ENCODE peak calls at places on chromosomes 2 and 18, in ten cellular contexts. L, B, T, F, D, H, J, N, R and O are unnamed samples.

GRCh38 chr2:241797441-241798080 is 11.4 kb upstream of the NEU4 start:
- DNase-seq in L (no peak), B (no peak), T (no peak), F (no peak), D (no peak), H (peak; percentile 4), J (no peak), N (no peak), R (no peak), O (no peak)

GRCh38 chr2:134212726-134213125 is 41.1 kb upstream of the MGAT5 start:
- DNase-seq in L (no peak), B (no peak), T (no peak), F (no peak), D (no peak), H (no peak), J (no peak), N (no peak), R (no peak), O (no peak)

GRCh38 chr2:37795938-37796337 is 124.5 kb upstream of the CDC42EP3 start:
- DNase-seq in L (no peak), B (no peak), T (no peak), F (no peak), D (no peak), H (no peak), J (no peak), N (peak; percentile 93), R (no peak), O (peak; percentile 86)

GRCh38 chr18:46386788-46387187 is 270.2 kb downstream of the LOXHD1 start:
- DNase-seq in L (no peak), B (peak; percentile 43), T (no peak), F (no peak), D (no peak), H (peak; percentile 48), J (no peak), N (peak; percentile 14), R (no peak), O (no peak)

GRCh38 chr2:26770986-26771586 is 7.0 kb downstream of the SLC35F6 start:
- DNase-seq in L (no peak), B (peak; percentile 71), T (peak; percentile 37), F (no peak), D (peak; percentile 54), H (peak; percentile 82), J (peak; percentile 72), N (peak; percentile 58), R (peak; percentile 90), O (peak; percentile 85)

GRCh38 chr2:40680547-40680946 is 228.7 kb upstream of the SLC8A1 start:
- DNase-seq in L (no peak), B (no peak), T (no peak), F (no peak), D (no peak), H (no peak), J (no peak), N (no peak), R (no peak), O (peak; percentile 34)

GRCh38 chr2:45008296-45009129 is 739 bp downstream of the SIX2 start:
- DNase-seq in L (peak; percentile 55), B (peak; percentile 31), T (no peak), F (no peak), D (peak; percentile 48), H (no peak), J (no peak), N (no peak), R (peak; percentile 16), O (no peak)

GRCh38 chr18:38305941-38306340 is 740.3 kb upstream of the CELF4 start:
- DNase-seq in L (no peak), B (no peak), T (no peak), F (no peak), D (no peak), H (no peak), J (no peak), N (no peak), R (no peak), O (no peak)

GRCh38 chr2:149732001-149732685 is 144.6 kb upstream of the MMADHC start:
- DNase-seq in L (no peak), B (peak; percentile 11), T (peak; percentile 6), F (no peak), D (no peak), H (no peak), J (no peak), N (peak; percentile 56), R (peak; percentile 56), O (peak; percentile 91)

GRCh38 chr18:58024139-58024538 is 19.9 kb upstream of the NEDD4L start:
- DNase-seq in L (peak; percentile 81), B (no peak), T (no peak), F (no peak), D (no peak), H (no peak), J (no peak), N (no peak), R (no peak), O (peak; percentile 64)

GRCh38 chr2:46858697-46859080 is 56.9 kb downstream of the MCFD2 start:
- DNase-seq in L (no peak), B (no peak), T (no peak), F (no peak), D (no peak), H (no peak), J (no peak), N (peak; percentile 94), R (peak; percentile 89), O (peak; percentile 93)

GRCh38 chr2:79191081-79191480 is 31.5 kb upstream of the REG3A start:
- DNase-seq in L (no peak), B (no peak), T (no peak), F (no peak), D (no peak), H (no peak), J (no peak), N (no peak), R (no peak), O (no peak)

GRCh38 chr18:48929951-48930713 is 20.6 kb downstream of the SMAD7 start:
- DNase-seq in L (peak; percentile 53), B (no peak), T (peak; percentile 89), F (no peak), D (no peak), H (no peak), J (no peak), N (peak; percentile 89), R (peak; percentile 77), O (peak; percentile 98)

GRCh38 chr18:48928787-48929186 is 22.0 kb downstream of the SMAD7 start:
- DNase-seq in L (peak; percentile 35), B (peak; percentile 65), T (no peak), F (no peak), D (peak; percentile 80), H (peak; percentile 68), J (no peak), N (peak; percentile 50), R (peak; percentile 66), O (peak; percentile 65)

GRCh38 chr18:48930926-48931325 is 19.8 kb downstream of the SMAD7 start:
- DNase-seq in L (no peak), B (no peak), T (no peak), F (no peak), D (no peak), H (no peak), J (no peak), N (no peak), R (peak; percentile 11), O (no peak)

GRCh38 chr18:48927286-48928080 is 23.3 kb downstream of the SMAD7 start:
- DNase-seq in L (no peak), B (no peak), T (no peak), F (no peak), D (no peak), H (no peak), J (no peak), N (no peak), R (peak; percentile 14), O (no peak)

DNA sequence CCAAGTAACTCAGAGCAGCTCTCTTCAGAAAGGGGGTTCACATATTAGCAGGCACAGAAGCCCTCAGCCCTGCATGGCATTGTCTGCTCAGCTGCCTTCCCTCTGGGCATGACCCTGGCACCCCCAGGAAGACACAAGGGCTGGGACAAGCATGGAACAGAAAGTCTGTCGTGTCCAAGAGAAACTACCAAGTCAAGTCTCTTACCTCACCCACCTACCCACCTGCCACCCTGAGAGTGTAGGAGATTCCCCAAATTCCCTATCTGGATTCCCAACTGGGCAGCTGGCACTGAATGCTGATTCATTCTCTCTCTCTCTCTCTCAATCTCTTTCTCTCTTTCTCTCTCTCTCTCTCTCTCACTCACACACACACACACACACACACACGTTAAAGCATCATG is 21.6 kb downstream of the SMAD7 start:
- DNase-seq in L (no peak), B (no peak), T (no peak), F (no peak), D (no peak), H (no peak), J (no peak), N (peak; percentile 53), R (peak; percentile 18), O (no peak)
- H3K4me3 ChIP-seq in L (no peak overlapping the region), B (no peak overlapping the region), T (peak overlapping the region; percentile 11), F (no peak overlapping the region), D (no peak overlapping the region), H (peak overlapping the region; percentile 37), J (no peak overlapping the region), N (no peak overlapping the region), R (no peak overlapping the region), O (no peak overlapping the region)

GRCh38 chr2:52144588-52144987 is 1112.7 kb upstream of the NRXN1 start:
- DNase-seq in L (peak; percentile 71), B (no peak), T (no peak), F (no peak), D (no peak), H (no peak), J (no peak), N (no peak), R (no peak), O (no peak)
- TF ChIP-seq CTCF in L (peak; percentile 37), B (no peak), T (no peak), F (no peak), D (no peak), H (no peak), J (no peak), N (no peak), R (no peak), O (no peak)

GRCh38 chr2:70084973-70085710 is 2.1 kb upstream of the PCBP1 start:
- DNase-seq in L (no peak), B (no peak), T (no peak), F (no peak), D (peak; percentile 40), H (no peak), J (peak; percentile 41), N (no peak), R (no peak), O (no peak)
- H3K4me3 ChIP-seq in L (peak overlapping the region; percentile 89), B (peak overlapping the region; percentile 87), T (no peak overlapping the region), F (no peak overlapping the region), D (peak overlapping the region; percentile 68), H (peak overlapping the region; percentile 82), J (peak overlapping the region; percentile 90), N (peak overlapping the region; percentile 89), R (no peak overlapping the region), O (no peak overlapping the region)

DNA sequence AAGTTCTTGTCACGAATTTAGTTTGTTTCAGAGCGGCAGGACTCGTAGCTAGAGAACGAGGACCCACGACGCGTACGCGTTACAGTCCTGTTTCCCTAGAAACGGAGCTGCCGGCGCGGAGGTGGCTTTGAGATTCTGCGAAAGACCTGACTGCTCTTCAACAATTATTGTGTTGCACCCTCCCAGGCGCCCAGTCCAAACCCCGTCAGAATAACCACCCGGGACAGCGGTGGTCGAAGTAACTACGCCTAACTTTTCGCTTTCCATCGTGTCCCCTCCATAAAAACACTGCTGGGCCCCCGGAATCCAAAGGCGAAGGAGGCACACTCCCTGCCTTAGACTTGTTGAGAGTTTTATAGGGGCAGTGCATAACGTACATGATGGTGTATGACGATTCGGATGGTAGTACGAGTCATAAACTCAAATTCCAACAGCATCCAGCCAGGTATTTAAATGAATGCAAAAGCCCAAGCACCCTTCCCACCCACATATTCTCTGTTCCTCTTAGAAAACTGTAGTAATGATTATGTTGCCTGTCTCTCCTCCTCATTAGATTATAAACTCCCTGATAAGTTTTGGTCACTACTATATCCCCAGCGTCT is 651 bp upstream of the STAM2 start:
- DNase-seq in L (no peak), B (no peak), T (peak; percentile 25), F (no peak), D (no peak), H (no peak), J (no peak), N (peak; percentile 44), R (peak; percentile 39), O (peak; percentile 38)
- TF ChIP-seq CTCF in L (no peak), B (no peak), T (no peak), F (peak; percentile 33), D (no peak), H (no peak), J (no peak), N (no peak), R (no peak), O (no peak)